ENCODE peak calls at places on chromosomes 11 and 22, in ten cellular contexts. One of them, this sample, is unnamed.

GRCh38 chr11:123640677-123641494 is 13.5 kb downstream of the SCN3B start:
- DNase-seq in fibroblast of mammary gland: peak
- DNase-seq in tibial artery: no peak
- DNase-seq in left ventricle myocardium inferior: peak
- DNase-seq in Peyer's patch: no peak
- DNase-seq in AG09309: no peak
- DNase-seq in AG09319: no peak
- DNase-seq in right lobe of liver: no peak
- DNase-seq in coronary artery: no peak
- DNase-seq in astrocyte of the spinal cord: peak
- DNase-seq in this sample: no peak

GRCh38 chr11:110329441-110329840 is 33.0 kb upstream of the RDX start:
- DNase-seq in AG09319: no peak
- DNase-seq in left ventricle myocardium inferior: no peak
- DNase-seq in AG09309: no peak
- DNase-seq in right lobe of liver: no peak
- DNase-seq in astrocyte of the spinal cord: no peak
- DNase-seq in fibroblast of mammary gland: no peak
- DNase-seq in tibial artery: no peak
- DNase-seq in coronary artery: no peak
- DNase-seq in Peyer's patch: no peak
- DNase-seq in this sample: no peak

GRCh38 chr11:17544181-17544622 is at the start of gene USH1C:
- DNase-seq in fibroblast of mammary gland: no peak
- DNase-seq in Peyer's patch: no peak
- DNase-seq in astrocyte of the spinal cord: no peak
- DNase-seq in coronary artery: no peak
- DNase-seq in AG09309: no peak
- DNase-seq in tibial artery: no peak
- DNase-seq in right lobe of liver: no peak
- DNase-seq in AG09319: no peak
- DNase-seq in left ventricle myocardium inferior: peak
- DNase-seq in this sample: no peak

GRCh38 chr11:69640260-69640994 is 529 bp upstream of the CCND1 start:
- DNase-seq in Peyer's patch: peak
- DNase-seq in tibial artery: no peak
- DNase-seq in right lobe of liver: no peak
- DNase-seq in coronary artery: peak
- DNase-seq in left ventricle myocardium inferior: peak
- DNase-seq in astrocyte of the spinal cord: no peak
- DNase-seq in AG09319: no peak
- DNase-seq in fibroblast of mammary gland: peak
- DNase-seq in AG09309: no peak
- DNase-seq in this sample: no peak

GRCh38 chr11:77747381-77747969 is 73.0 kb downstream of the RSF1 start:
- DNase-seq in coronary artery: no peak
- DNase-seq in AG09319: peak
- DNase-seq in fibroblast of mammary gland: no peak
- DNase-seq in right lobe of liver: no peak
- DNase-seq in astrocyte of the spinal cord: peak
- DNase-seq in AG09309: peak
- DNase-seq in Peyer's patch: no peak
- DNase-seq in left ventricle myocardium inferior: no peak
- DNase-seq in tibial artery: no peak
- DNase-seq in this sample: no peak

GRCh38 chr22:38505595-38506117 is 455 bp downstream of the DDX17 start:
- DNase-seq in right lobe of liver: peak
- DNase-seq in Peyer's patch: peak
- DNase-seq in coronary artery: peak
- DNase-seq in AG09309: no peak
- DNase-seq in left ventricle myocardium inferior: peak
- DNase-seq in astrocyte of the spinal cord: peak
- DNase-seq in fibroblast of mammary gland: peak
- DNase-seq in tibial artery: peak
- DNase-seq in AG09319: peak
- DNase-seq in this sample: peak

GRCh38 chr11:111528557-111528956 is 12.0 kb upstream of the LAYN start:
- DNase-seq in AG09309: no peak
- DNase-seq in astrocyte of the spinal cord: no peak
- DNase-seq in left ventricle myocardium inferior: no peak
- DNase-seq in tibial artery: no peak
- DNase-seq in AG09319: no peak
- DNase-seq in Peyer's patch: no peak
- DNase-seq in coronary artery: no peak
- DNase-seq in fibroblast of mammary gland: no peak
- DNase-seq in right lobe of liver: no peak
- DNase-seq in this sample: no peak

GRCh38 chr11:44950625-44951472 is at the start of gene TP53I11:
- DNase-seq in coronary artery: no peak
- DNase-seq in AG09319: peak
- DNase-seq in AG09309: no peak
- DNase-seq in left ventricle myocardium inferior: peak
- DNase-seq in astrocyte of the spinal cord: no peak
- DNase-seq in fibroblast of mammary gland: peak
- DNase-seq in right lobe of liver: peak
- DNase-seq in Peyer's patch: peak
- DNase-seq in tibial artery: peak
- DNase-seq in this sample: no peak

GRCh38 chr11:28072321-28072720 is 35.6 kb downstream of the KIF18A start:
- DNase-seq in astrocyte of the spinal cord: peak
- DNase-seq in AG09319: no peak
- DNase-seq in right lobe of liver: no peak
- DNase-seq in AG09309: no peak
- DNase-seq in Peyer's patch: no peak
- DNase-seq in left ventricle myocardium inferior: no peak
- DNase-seq in tibial artery: no peak
- DNase-seq in fibroblast of mammary gland: peak
- DNase-seq in coronary artery: no peak
- DNase-seq in this sample: no peak

GRCh38 chr11:14386895-14387480 is 28.0 kb upstream of the RRAS2 start:
- DNase-seq in astrocyte of the spinal cord: peak
- DNase-seq in AG09319: peak
- DNase-seq in Peyer's patch: no peak
- DNase-seq in fibroblast of mammary gland: peak
- DNase-seq in left ventricle myocardium inferior: peak
- DNase-seq in tibial artery: no peak
- DNase-seq in AG09309: peak
- DNase-seq in right lobe of liver: no peak
- DNase-seq in coronary artery: no peak
- DNase-seq in this sample: no peak

GRCh38 chr11:16373768-16374167 is 17.4 kb upstream of the SOX6 start:
- DNase-seq in coronary artery: no peak
- DNase-seq in Peyer's patch: no peak
- DNase-seq in AG09309: no peak
- DNase-seq in astrocyte of the spinal cord: no peak
- DNase-seq in left ventricle myocardium inferior: no peak
- DNase-seq in AG09319: no peak
- DNase-seq in fibroblast of mammary gland: no peak
- DNase-seq in tibial artery: no peak
- DNase-seq in right lobe of liver: no peak
- DNase-seq in this sample: no peak

GRCh38 chr22:24580276-24580675 is 12.6 kb downstream of the LRRC75B start:
- DNase-seq in Peyer's patch: no peak
- DNase-seq in AG09319: peak
- DNase-seq in left ventricle myocardium inferior: no peak
- DNase-seq in right lobe of liver: no peak
- DNase-seq in fibroblast of mammary gland: peak
- DNase-seq in tibial artery: no peak
- DNase-seq in astrocyte of the spinal cord: peak
- DNase-seq in AG09309: peak
- DNase-seq in coronary artery: no peak
- DNase-seq in this sample: no peak

GRCh38 chr11:66457826-66458225 is 8.9 kb upstream of the PELI3 start:
- DNase-seq in right lobe of liver: no peak
- DNase-seq in AG09309: no peak
- DNase-seq in tibial artery: no peak
- DNase-seq in coronary artery: no peak
- DNase-seq in AG09319: no peak
- DNase-seq in left ventricle myocardium inferior: no peak
- DNase-seq in astrocyte of the spinal cord: no peak
- DNase-seq in fibroblast of mammary gland: no peak
- DNase-seq in Peyer's patch: no peak
- DNase-seq in this sample: no peak

GRCh38 chr22:46054091-46054877 is 77.3 kb upstream of the WNT7B start:
- DNase-seq in tibial artery: peak
- DNase-seq in fibroblast of mammary gland: peak
- DNase-seq in AG09319: peak
- DNase-seq in Peyer's patch: peak
- DNase-seq in AG09309: no peak
- DNase-seq in left ventricle myocardium inferior: peak
- DNase-seq in astrocyte of the spinal cord: peak
- DNase-seq in right lobe of liver: peak
- DNase-seq in coronary artery: peak
- DNase-seq in this sample: peak

GRCh38 chr11:115454525-115454924 is 49.7 kb downstream of the CADM1 start:
- DNase-seq in Peyer's patch: no peak
- DNase-seq in astrocyte of the spinal cord: no peak
- DNase-seq in right lobe of liver: peak
- DNase-seq in AG09319: no peak
- DNase-seq in AG09309: no peak
- DNase-seq in tibial artery: no peak
- DNase-seq in coronary artery: no peak
- DNase-seq in fibroblast of mammary gland: no peak
- DNase-seq in left ventricle myocardium inferior: no peak
- DNase-seq in this sample: no peak

DNA sequence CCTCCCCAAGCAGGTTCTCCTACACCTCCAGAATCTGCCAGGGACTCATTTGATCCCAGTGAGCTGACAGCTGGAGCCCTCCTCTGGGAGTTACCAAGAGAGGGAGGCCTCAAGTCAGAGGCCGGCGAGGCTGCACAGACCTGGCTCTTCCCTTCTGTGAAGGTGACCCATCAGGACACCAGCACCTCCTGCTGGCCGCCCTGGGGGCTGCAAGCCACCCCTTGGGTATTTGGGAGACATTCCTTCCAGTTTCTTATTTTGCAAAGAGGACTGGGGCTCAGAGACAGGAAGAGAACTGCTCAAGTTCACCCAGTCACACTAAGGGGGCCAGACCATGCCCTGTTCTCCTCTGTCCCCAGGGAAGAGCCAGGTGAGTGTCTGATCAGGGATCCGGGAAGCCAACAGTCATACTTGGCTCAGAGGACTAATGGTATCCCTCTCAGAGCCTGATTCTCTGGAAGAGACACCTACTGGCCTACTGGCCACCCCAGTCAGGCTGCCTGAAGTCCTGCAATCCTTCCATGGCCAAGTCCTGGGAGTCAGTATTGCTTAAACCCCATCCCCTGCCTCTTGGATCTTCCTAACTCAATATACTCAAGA is 40.5 kb upstream of the RIC3 start:
- DNase-seq in right lobe of liver: no peak
- DNase-seq in left ventricle myocardium inferior: peak
- DNase-seq in coronary artery: no peak
- DNase-seq in AG09319: no peak
- DNase-seq in AG09309: no peak
- DNase-seq in astrocyte of the spinal cord: no peak
- DNase-seq in fibroblast of mammary gland: no peak
- DNase-seq in Peyer's patch: peak
- DNase-seq in tibial artery: no peak
- DNase-seq in this sample: peak
- TF ChIP-seq CTCF in right lobe of liver: peak
- TF ChIP-seq CTCF in left ventricle myocardium inferior: peak
- TF ChIP-seq CTCF in coronary artery: peak
- TF ChIP-seq CTCF in AG09319: peak
- TF ChIP-seq CTCF in AG09309: peak
- TF ChIP-seq CTCF in astrocyte of the spinal cord: peak
- TF ChIP-seq CTCF in fibroblast of mammary gland: peak
- TF ChIP-seq CTCF in Peyer's patch: peak
- TF ChIP-seq CTCF in tibial artery: peak
- TF ChIP-seq CTCF in this sample: peak

GRCh38 chr11:88106685-88107084 is 68.6 kb downstream of the RAB38 start:
- DNase-seq in coronary artery: no peak
- DNase-seq in AG09309: no peak
- DNase-seq in AG09319: no peak
- DNase-seq in astrocyte of the spinal cord: no peak
- DNase-seq in fibroblast of mammary gland: no peak
- DNase-seq in right lobe of liver: no peak
- DNase-seq in left ventricle myocardium inferior: no peak
- DNase-seq in Peyer's patch: no peak
- DNase-seq in tibial artery: no peak
- DNase-seq in this sample: no peak
- TF ChIP-seq CTCF in coronary artery: no peak
- TF ChIP-seq CTCF in AG09309: no peak
- TF ChIP-seq CTCF in AG09319: no peak
- TF ChIP-seq CTCF in astrocyte of the spinal cord: no peak
- TF ChIP-seq CTCF in fibroblast of mammary gland: no peak
- TF ChIP-seq CTCF in right lobe of liver: no peak
- TF ChIP-seq CTCF in left ventricle myocardium inferior: no peak
- TF ChIP-seq CTCF in Peyer's patch: no peak
- TF ChIP-seq CTCF in tibial artery: no peak
- TF ChIP-seq CTCF in this sample: no peak

DNA sequence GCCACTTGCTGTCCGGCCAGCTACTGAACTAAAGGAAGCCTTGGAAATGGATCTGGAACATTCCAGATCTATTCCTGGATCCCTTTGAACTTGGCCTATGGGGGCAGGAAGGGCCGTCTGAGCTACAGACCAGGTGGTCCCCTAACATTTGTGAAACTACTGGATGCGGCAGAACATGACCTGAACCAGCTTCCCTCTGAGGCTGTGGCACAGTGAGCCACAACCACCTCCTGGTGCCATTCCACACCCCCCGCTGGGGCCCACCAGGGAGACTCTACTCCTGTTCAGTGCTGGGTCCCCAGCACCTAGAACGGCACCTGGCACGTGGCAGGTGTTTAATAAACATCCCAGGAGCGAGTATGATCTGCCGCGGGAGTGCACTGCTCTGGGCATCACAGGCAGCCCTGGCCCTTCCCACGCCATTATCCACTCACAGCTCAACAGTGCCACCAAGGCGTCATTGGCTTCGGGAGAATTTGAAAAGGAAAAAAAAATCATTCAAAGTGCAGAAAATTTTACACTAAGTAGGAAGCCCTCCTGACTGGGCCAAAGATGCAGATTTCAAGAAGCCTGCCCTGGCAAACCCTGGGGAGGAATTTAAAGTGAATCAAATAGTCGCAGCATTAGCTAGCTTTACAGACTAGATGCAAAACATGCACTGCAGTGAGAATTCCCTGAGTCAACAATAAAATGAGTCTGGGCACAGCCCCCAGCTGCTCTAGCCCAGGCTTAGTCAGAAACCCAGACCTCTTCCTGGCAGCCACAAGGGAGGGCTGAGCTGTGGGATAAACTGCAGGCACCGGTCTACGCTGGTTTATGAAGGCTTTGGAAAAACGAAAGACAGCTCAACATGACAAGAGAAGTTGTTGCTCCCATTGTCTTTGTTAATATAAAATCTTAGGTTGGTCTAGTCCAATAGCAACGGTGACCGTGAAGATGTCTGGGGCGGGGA is 14.3 kb upstream of the EFCAB6 start:
- DNase-seq in astrocyte of the spinal cord: peak
- DNase-seq in left ventricle myocardium inferior: no peak
- DNase-seq in right lobe of liver: no peak
- DNase-seq in fibroblast of mammary gland: peak
- DNase-seq in AG09309: peak
- DNase-seq in AG09319: no peak
- DNase-seq in Peyer's patch: no peak
- DNase-seq in tibial artery: peak
- DNase-seq in coronary artery: no peak
- DNase-seq in this sample: peak
- TF ChIP-seq CTCF in astrocyte of the spinal cord: peak
- TF ChIP-seq CTCF in left ventricle myocardium inferior: peak
- TF ChIP-seq CTCF in right lobe of liver: peak
- TF ChIP-seq CTCF in fibroblast of mammary gland: peak
- TF ChIP-seq CTCF in AG09309: peak
- TF ChIP-seq CTCF in AG09319: peak
- TF ChIP-seq CTCF in Peyer's patch: peak
- TF ChIP-seq CTCF in tibial artery: no peak
- TF ChIP-seq CTCF in coronary artery: no peak
- TF ChIP-seq CTCF in this sample: no peak

GRCh38 chr11:120431633-120432032 is 79.9 kb upstream of the GRIK4 start:
- DNase-seq in left ventricle myocardium inferior: no peak
- DNase-seq in tibial artery: no peak
- DNase-seq in coronary artery: no peak
- DNase-seq in fibroblast of mammary gland: peak
- DNase-seq in astrocyte of the spinal cord: no peak
- DNase-seq in AG09319: no peak
- DNase-seq in right lobe of liver: no peak
- DNase-seq in Peyer's patch: no peak
- DNase-seq in AG09309: peak
- DNase-seq in this sample: no peak
- TF ChIP-seq CTCF in left ventricle myocardium inferior: peak
- TF ChIP-seq CTCF in tibial artery: peak
- TF ChIP-seq CTCF in coronary artery: no peak
- TF ChIP-seq CTCF in fibroblast of mammary gland: peak
- TF ChIP-seq CTCF in astrocyte of the spinal cord: peak
- TF ChIP-seq CTCF in AG09319: peak
- TF ChIP-seq CTCF in right lobe of liver: no peak
- TF ChIP-seq CTCF in Peyer's patch: no peak
- TF ChIP-seq CTCF in AG09309: peak
- TF ChIP-seq CTCF in this sample: no peak